ENCODE peak calls at places on chromosomes 6 and 20, in seven cellular contexts. P is GM06990; F is mesenchymal stem cell; V is GM03348; N is COLO829; C is neural crest cell; T is CD4-positive, alpha-beta memory T cell. R is an unnamed sample.

GRCh38 chr6:28153546-28153945 is 11.9 kb downstream of the ZKSCAN8 start:
- DNase-seq in P (no peak), F (no peak), V (no peak), N (no peak), C (no peak), T (no peak), R (no peak)

GRCh38 chr6:48552905-48553304 is 441.9 kb upstream of the PTCHD4 start:
- DNase-seq in P (no peak), F (no peak), V (no peak), N (no peak), C (no peak), T (no peak), R (no peak)

GRCh38 chr20:45952861-45953260 is 18.4 kb downstream of the PCIF1 start:
- DNase-seq in P (no peak), F (no peak), V (no peak), N (no peak), C (no peak), T (no peak), R (no peak)

GRCh38 chr6:42217165-42217522 is 517 bp downstream of the MRPS10 start:
- DNase-seq in P (no peak), F (no peak), V (no peak), N (no peak), C (no peak), T (no peak), R (no peak)

GRCh38 chr20:34583524-34583923 is 25.0 kb downstream of the MAP1LC3A start:
- DNase-seq in P (no peak), F (no peak), V (no peak), N (no peak), C (no peak), T (no peak), R (no peak)

GRCh38 chr20:62122659-62123449 is 579 bp downstream of the LSM14B start:
- DNase-seq in P (peak; percentile 67), F (peak; percentile 41), V (peak; percentile 56), N (no peak), C (no peak), T (peak; percentile 43), R (peak; percentile 42)

GRCh38 chr20:36872857-36873256 is 3.1 kb upstream of the TLDC2 start:
- DNase-seq in P (no peak), F (no peak), V (no peak), N (no peak), C (no peak), T (no peak), R (no peak)

GRCh38 chr6:155530219-155530834 is 74.7 kb upstream of the NOX3 start:
- DNase-seq in P (no peak), F (peak; percentile 76), V (peak; percentile 63), N (no peak), C (no peak), T (peak; percentile 10), R (peak; percentile 57)

GRCh38 chr6:119129148-119129967 is 50.9 kb upstream of the FAM184A start:
- DNase-seq in P (no peak), F (peak; percentile 85), V (peak; percentile 68), N (peak; percentile 58), C (peak; percentile 28), T (peak; percentile 63), R (peak; percentile 79)

GRCh38 chr20:63028461-63028921 is 21.7 kb upstream of the BHLHE23 start:
- DNase-seq in P (no peak), F (no peak), V (no peak), N (no peak), C (no peak), T (no peak), R (no peak)

GRCh38 chr6:170136541-170137175 is 154.2 kb downstream of the DLL1 start:
- DNase-seq in P (no peak), F (no peak), V (no peak), N (no peak), C (no peak), T (no peak), R (no peak)

GRCh38 chr6:11830105-11830504 is 51.5 kb upstream of the ADTRP start:
- DNase-seq in P (no peak), F (no peak), V (no peak), N (no peak), C (no peak), T (no peak), R (peak; percentile 44)

R was measured in LHCN-M2.